ENCODE peak calls at places on chromosome 15, in ten cellular contexts. S is B cell; L is stimulated activated CD8-positive, alpha-beta memory T cell treated with anti-CD3 and anti-CD28 coated beads, Interleukin-15, amount 100 ng/mL, for 24 hours; E is mesendoderm; A is stimulated activated CD4-positive, alpha-beta T cell treated with anti-CD3 and anti-CD28 coated beads, Interleukin-2, amount 100 ng/mL, for 24 hours; T is mammary epithelial cell; W is glutamatergic neuron; F is substantia nigra; R is NCI-H1105 treated with DMSO at 0.1 percent for 48 hours; G is cardiac septum. K is an unnamed sample.

GRCh38 chr15:90365414-90366055 is 13.5 kb downstream of the ZNF774 start:
- DNase-seq in S (no peak), L (no peak), E (no peak), A (no peak), T (no peak), W (no peak), F (no peak), R (no peak), G (no peak), K (no peak)

GRCh38 chr15:84081391-84082168 is 154.0 kb upstream of the GOLGA6L4 start:
- DNase-seq in S (no peak), L (no peak), E (no peak), A (no peak), T (no peak), W (no peak), F (no peak), R (no peak), G (no peak), K (no peak)

GRCh38 chr15:51401872-51402517 is 60.5 kb downstream of the GLDN start:
- DNase-seq in S (peak), L (no peak), E (peak), A (peak), T (no peak), W (peak), F (no peak), R (no peak), G (peak), K (peak)

GRCh38 chr15:67096536-67097294 is 31.3 kb downstream of the SMAD3 start:
- DNase-seq in S (no peak), L (no peak), E (no peak), A (no peak), T (peak), W (no peak), F (no peak), R (no peak), G (no peak), K (no peak)

GRCh38 chr15:49293941-49294340 is 123.9 kb downstream of the GALK2 start:
- DNase-seq in S (no peak), L (no peak), E (no peak), A (no peak), T (no peak), W (no peak), F (no peak), R (no peak), G (no peak), K (no peak)

GRCh38 chr15:89377042-89377841 is 42.6 kb upstream of the POLG start:
- DNase-seq in S (no peak), L (no peak), E (no peak), A (no peak), T (no peak), W (no peak), F (no peak), R (no peak), G (no peak), K (peak)

GRCh38 chr15:68055224-68055705 is 1.1 kb downstream of the PIAS1 start:
- DNase-seq in S (peak), L (peak), E (peak), A (peak), T (peak), W (no peak), F (no peak), R (peak), G (no peak), K (no peak)

GRCh38 chr15:86799226-86799625 is 719.6 kb downstream of the AGBL1 start:
- DNase-seq in S (no peak), L (no peak), E (no peak), A (no peak), T (no peak), W (no peak), F (no peak), R (no peak), G (no peak), K (no peak)

GRCh38 chr15:89984001-89984400 is 17.1 kb upstream of the ZNF710 start:
- DNase-seq in S (no peak), L (no peak), E (no peak), A (no peak), T (no peak), W (no peak), F (no peak), R (no peak), G (no peak), K (no peak)

GRCh38 chr15:45397116-45397665 is 18.8 kb upstream of the GATM start:
- DNase-seq in S (no peak), L (no peak), E (no peak), A (no peak), T (no peak), W (no peak), F (no peak), R (no peak), G (no peak), K (no peak)

GRCh38 chr15:58483316-58483715 is 51.5 kb downstream of the LIPC start:
- DNase-seq in S (no peak), L (no peak), E (no peak), A (no peak), T (no peak), W (no peak), F (no peak), R (no peak), G (no peak), K (no peak)

GRCh38 chr15:89104172-89104564 is 15.9 kb downstream of the ABHD2 start:
- DNase-seq in S (no peak), L (no peak), E (no peak), A (no peak), T (no peak), W (no peak), F (no peak), R (no peak), G (no peak), K (no peak)

GRCh38 chr15:45205192-45205591 is 17.4 kb upstream of the SHF start:
- DNase-seq in S (no peak), L (no peak), E (peak), A (peak), T (peak), W (peak), F (peak), R (peak), G (no peak), K (no peak)

GRCh38 chr15:49101536-49101935 is 53.9 kb downstream of the COPS2 start:
- DNase-seq in S (no peak), L (no peak), E (no peak), A (no peak), T (no peak), W (no peak), F (no peak), R (no peak), G (no peak), K (no peak)

GRCh38 chr15:69593981-69594966 is 141.7 kb downstream of the RPLP1 start:
- DNase-seq in S (no peak), L (no peak), E (no peak), A (no peak), T (peak), W (no peak), F (no peak), R (peak), G (no peak), K (no peak)

GRCh38 chr15:75738647-75739325 is 26.1 kb upstream of the CSPG4 start:
- DNase-seq in S (peak), L (peak), E (peak), A (peak), T (peak), W (peak), F (peak), R (peak), G (peak), K (peak)

GRCh38 chr15:45023659-45024320 is 795 bp downstream of the SORD start:
- DNase-seq in S (no peak), L (no peak), E (peak), A (peak), T (peak), W (no peak), F (no peak), R (no peak), G (no peak), K (no peak)

GRCh38 chr15:33104276-33104675 is 90.2 kb downstream of the FMN1 start:
- DNase-seq in S (no peak), L (no peak), E (no peak), A (peak), T (peak), W (no peak), F (no peak), R (no peak), G (no peak), K (no peak)

GRCh38 chr15:73601449-73602425 is 31.5 kb downstream of the NPTN start:
- DNase-seq in S (no peak), L (no peak), E (peak), A (no peak), T (peak), W (peak), F (no peak), R (no peak), G (no peak), K (no peak)

GRCh38 chr15:31278544-31279220 is 48.0 kb upstream of the KLF13 start:
- DNase-seq in S (no peak), L (no peak), E (no peak), A (no peak), T (no peak), W (no peak), F (no peak), R (no peak), G (peak), K (peak)

K was measured in spleen.